ENCODE peak calls at places on chromosomes 6 and 20, in four cellular contexts. H is lung; K is activated gamma-delta T cell treated with Interleukin-2 at 50 U/mL for 16 hours; A is CD4-positive, alpha-beta memory T cell. Q is an unnamed sample.

GRCh38 chr6:163438940-163439335 is 24.4 kb downstream of the QKI start:
- DNase-seq in H (no peak), A (no peak), K (peak), Q (no peak)

GRCh38 chr20:53283011-53283410 is 310.6 kb downstream of the ZNF217 start:
- DNase-seq in H (no peak), A (no peak), K (no peak), Q (no peak)

GRCh38 chr6:150143521-150144293 is 863 bp downstream of the PPP1R14C start:
- DNase-seq in H (no peak), A (no peak), K (no peak), Q (no peak)

GRCh38 chr20:24116611-24117010 is 128.0 kb upstream of the GGTLC1 start:
- DNase-seq in A (no peak), H (no peak), K (no peak), Q (no peak)

GRCh38 chr20:45111799-45112471 is 3.0 kb downstream of the WFDC5 start:
- DNase-seq in A (no peak), K (no peak), H (peak), Q (no peak)

GRCh38 chr20:35319206-35320197 is 27.3 kb upstream of the FAM83C start:
- DNase-seq in H (no peak), K (no peak), A (no peak), Q (no peak)

GRCh38 chr6:23533954-23534725 is 591.9 kb upstream of the NRSN1 start:
- DNase-seq in H (no peak), A (no peak), K (no peak), Q (no peak)

GRCh38 chr6:43271103-43271815 is 26.8 kb upstream of the SLC22A7 start:
- DNase-seq in H (no peak), K (no peak), A (no peak), Q (no peak)

GRCh38 chr6:41970436-41970846 is 28.8 kb upstream of the CCND3 start:
- DNase-seq in H (peak), A (no peak), K (no peak), Q (no peak)

GRCh38 chr6:35477551-35478179 is 9.5 kb downstream of the RPL10A start:
- DNase-seq in H (no peak), A (no peak), K (no peak), Q (no peak)

GRCh38 chr20:43558412-43559146 is at the start of gene SGK2:
- DNase-seq in A (no peak), H (peak), K (no peak), Q (peak)

GRCh38 chr20:17485017-17485416 is 46.2 kb downstream of the BFSP1 start:
- DNase-seq in H (no peak), K (no peak), A (no peak), Q (no peak)

GRCh38 chr6:138857792-138858191 is 61.9 kb downstream of the ECT2L start:
- DNase-seq in K (no peak), A (no peak), H (no peak), Q (no peak)

GRCh38 chr6:74447013-74447412 is 751.0 kb downstream of the CD109 start:
- DNase-seq in A (no peak), K (no peak), H (no peak), Q (no peak)

GRCh38 chr20:21353236-21353635 is 44.1 kb downstream of the NKX2-4 start:
- DNase-seq in H (no peak), A (no peak), K (no peak), Q (no peak)

GRCh38 chr6:33061987-33062386 is 11.5 kb downstream of the HLA-DPA1 start:
- DNase-seq in H (no peak), K (no peak), A (no peak), Q (no peak)

GRCh38 chr6:27687154-27688013 is 214.5 kb upstream of the ZNF184 start:
- DNase-seq in K (peak), H (peak), A (peak), Q (peak)

GRCh38 chr6:2935566-2936291 is 32.6 kb upstream of the SERPINB9 start:
- DNase-seq in K (no peak), A (no peak), H (no peak), Q (peak)

GRCh38 chr20:16173044-16173443 is 400.2 kb downstream of the KIF16B start:
- DNase-seq in H (no peak), K (no peak), A (no peak), Q (no peak)

GRCh38 chr6:168026925-168027324 is 29.5 kb downstream of the KIF25 start:
- DNase-seq in H (no peak), K (no peak), A (no peak), Q (no peak)

Q was measured in left lobe of liver.